ENCODE peak calls at places on chromosome 11, in four cellular contexts. J is CD8-positive, alpha-beta T cell; B is uterus; V is SK-N-SH. F is an unnamed sample.

GRCh38 chr11:78170413-78170812 is 18.0 kb downstream of the KCTD21 start:
- DNase-seq in J (no peak), B (no peak), V (no peak), F (no peak)

GRCh38 chr11:78535027-78535426 is 39.6 kb downstream of the NARS2 start:
- DNase-seq in J (no peak), B (no peak), V (no peak), F (no peak)

GRCh38 chr11:15972838-15973237 is 383.5 kb downstream of the SOX6 start:
- DNase-seq in J (no peak), B (no peak), V (no peak), F (no peak)

GRCh38 chr11:69535928-69536327 is 54.5 kb downstream of the LINC01488 start:
- DNase-seq in J (no peak), B (no peak), V (no peak), F (no peak)

GRCh38 chr11:19714387-19715363 is 2.0 kb downstream of the NAV2 start:
- DNase-seq in J (no peak), B (peak; percentile 41), V (peak; percentile 76), F (no peak)

GRCh38 chr11:130170345-130170744 is 10.8 kb downstream of the ST14 start:
- DNase-seq in J (no peak), B (no peak), V (no peak), F (no peak)

GRCh38 chr11:100403817-100404216 is 283.3 kb upstream of the ARHGAP42 start:
- DNase-seq in J (no peak), B (no peak), V (no peak), F (no peak)

GRCh38 chr11:74319139-74319538 is 7.7 kb upstream of the P4HA3 start:
- DNase-seq in J (no peak), B (no peak), V (no peak), F (no peak)

GRCh38 chr11:11034476-11034875 is 176.6 kb upstream of the ZBED5 start:
- DNase-seq in J (no peak), B (no peak), V (no peak), F (no peak)

GRCh38 chr11:33996498-33997454 is 54.8 kb upstream of the CAPRIN1 start:
- DNase-seq in J (peak; percentile 59), B (peak; percentile 62), V (peak; percentile 80), F (peak; percentile 69)

GRCh38 chr11:134052988-134053945 is 15.6 kb upstream of the JAM3 start:
- DNase-seq in J (no peak), B (no peak), V (no peak), F (no peak)

GRCh38 chr11:118524356-118524755 is 2.9 kb upstream of the TTC36 start:
- DNase-seq in J (no peak), B (no peak), V (no peak), F (no peak)

GRCh38 chr11:118526688-118527087 is 586 bp upstream of the TTC36 start:
- DNase-seq in J (no peak), B (no peak), V (no peak), F (no peak)

GRCh38 chr11:118522571-118523072 is 4.7 kb upstream of the TTC36 start:
- DNase-seq in J (no peak), B (no peak), V (peak; percentile 52), F (no peak)

GRCh38 chr11:118527109-118527508 is at the start of gene TTC36:
- DNase-seq in J (no peak), B (no peak), V (no peak), F (no peak)

DNA sequence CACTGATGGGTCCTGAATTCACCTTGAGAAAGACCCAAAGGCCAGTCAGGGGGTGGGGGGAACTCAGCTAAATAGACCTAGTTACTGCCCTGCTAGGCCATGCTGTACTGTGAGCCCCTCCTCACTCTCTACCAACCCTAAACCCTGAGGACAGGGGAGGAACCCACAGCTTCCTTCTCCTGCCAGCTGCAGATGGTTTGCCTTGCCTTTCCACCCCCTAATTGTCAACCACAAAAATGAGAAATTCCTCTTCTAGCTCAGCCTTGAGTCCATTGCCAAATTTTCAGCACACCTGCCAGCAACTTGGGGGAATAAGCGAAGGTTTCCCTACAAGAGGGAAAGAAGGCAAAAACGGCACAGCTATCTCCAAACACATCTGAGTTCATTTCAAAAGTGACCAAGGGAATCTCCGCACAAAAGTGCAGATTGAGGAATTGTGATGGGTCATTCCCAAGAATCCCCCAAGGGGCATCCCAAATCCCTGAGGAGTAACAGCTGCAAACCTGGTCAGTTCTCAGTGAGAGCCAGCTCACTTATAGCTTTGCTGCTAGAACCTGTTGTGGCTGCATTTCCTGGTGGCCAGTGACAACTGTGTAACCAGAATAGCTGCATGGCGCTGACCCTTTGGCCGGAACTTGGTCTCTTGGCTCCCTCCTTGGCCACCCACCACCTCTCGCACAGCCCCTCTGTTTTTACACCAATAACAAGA is 2.4 kb upstream of the TTC36 start:
- DNase-seq in J (no peak), B (no peak), V (no peak), F (no peak)
- TF ChIP-seq CTCF in J (no peak), B (no peak), V (no peak), F (no peak)

DNA sequence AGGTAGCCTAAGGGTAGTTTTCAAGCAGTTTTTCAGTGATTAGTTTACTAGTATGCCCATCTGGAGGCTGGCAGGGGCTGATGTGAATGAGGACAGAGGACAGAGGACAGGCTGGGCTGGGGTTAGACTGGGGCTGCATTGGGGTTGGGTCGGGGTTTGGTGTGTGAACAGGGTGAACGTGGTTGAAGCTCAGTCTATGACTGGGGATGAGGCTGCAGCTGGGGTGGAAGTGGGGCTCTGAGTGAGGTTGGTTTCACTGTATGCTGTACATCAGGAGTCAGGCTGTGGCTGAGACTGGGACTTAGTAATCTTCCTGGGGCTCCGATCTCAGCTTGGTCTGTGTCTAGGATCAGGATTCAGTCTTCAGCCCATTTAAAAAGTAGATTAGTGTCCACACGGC is 451 bp downstream of the OR51E1 start:
- DNase-seq in J (no peak), B (no peak), V (no peak), F (no peak)
- H3K27ac ChIP-seq in J (no peak overlapping the region), B (no peak overlapping the region), V (no peak overlapping the region), F (no peak overlapping the region)

DNA sequence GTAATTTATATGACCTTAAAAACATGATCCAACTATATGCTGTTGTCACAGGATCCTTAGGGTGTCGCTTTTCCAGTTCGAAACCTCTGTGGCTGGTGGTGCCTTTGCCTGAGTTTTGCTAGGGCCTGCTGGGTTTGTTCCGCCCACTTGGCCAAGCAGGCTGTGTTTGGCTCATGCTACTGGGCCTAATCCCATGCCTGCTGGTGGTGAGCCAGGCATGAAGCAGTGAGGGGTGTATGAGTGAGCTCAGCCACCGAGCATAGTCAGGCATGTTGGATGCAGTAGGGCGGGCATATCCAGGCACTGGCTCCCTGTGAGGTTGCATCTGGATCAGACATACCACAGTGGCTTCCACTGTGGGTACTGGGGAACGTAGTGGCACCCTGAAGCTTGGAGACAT is 16.3 kb downstream of the NPAT start:
- DNase-seq in J (no peak), B (no peak), V (no peak), F (no peak)
- H3K9me3 ChIP-seq in J (peaks cover 5% of the 10 kb centered on the region), B (no peaks in the 10 kb centered on the region), V (peaks cover 16% of the 10 kb centered on the region), F (peaks cover 9% of the 10 kb centered on the region)

GRCh38 chr11:1041936-1042608 is 5.6 kb upstream of the MUC6 start:
- DNase-seq in J (no peak), B (no peak), V (peak; percentile 67), F (no peak)
- TF ChIP-seq CTCF in J (no peak), B (no peak), V (no peak), F (no peak)

DNA sequence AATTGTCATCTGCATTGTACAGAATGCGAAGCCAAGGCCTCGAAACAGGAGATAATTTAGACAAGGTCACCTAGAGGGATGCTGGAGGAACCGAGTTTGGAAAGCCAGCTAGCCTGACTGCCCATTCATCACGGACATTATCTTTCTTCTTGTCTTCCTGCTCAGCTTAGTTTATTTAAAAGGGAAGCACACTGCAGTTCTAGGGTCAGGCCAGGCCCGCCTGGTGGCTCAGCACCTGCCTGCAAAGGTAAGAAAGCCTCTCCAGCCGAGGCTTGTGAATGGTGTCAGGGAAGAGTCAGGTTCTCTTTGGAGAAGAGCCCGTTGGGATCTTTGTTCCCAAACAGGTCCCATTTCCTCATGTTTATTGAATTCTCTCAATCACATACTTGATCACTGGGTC is 246.5 kb downstream of the BLID start:
- DNase-seq in J (no peak), B (no peak), V (no peak), F (no peak)
- H3K27ac ChIP-seq in J (no peak overlapping the region), B (no peak overlapping the region), V (no peak overlapping the region), F (no peak overlapping the region)

GRCh38 chr11:3370268-3370870 is 8.6 kb downstream of the ZNF195 start:
- DNase-seq in J (no peak), B (no peak), V (no peak), F (no peak)

GRCh38 chr11:3368199-3368598 is 10.7 kb downstream of the ZNF195 start:
- DNase-seq in J (no peak), B (no peak), V (no peak), F (no peak)

GRCh38 chr11:3367221-3367620 is 11.7 kb downstream of the ZNF195 start:
- DNase-seq in J (no peak), B (no peak), V (no peak), F (no peak)

GRCh38 chr11:3369366-3369765 is 9.6 kb downstream of the ZNF195 start:
- DNase-seq in J (no peak), B (no peak), V (no peak), F (no peak)
- H3K9me3 ChIP-seq in J (peaks cover 3% of the 10 kb centered on the region), B (no peaks in the 10 kb centered on the region), V (peaks cover 17% of the 10 kb centered on the region), F (peaks cover 36% of the 10 kb centered on the region)

GRCh38 chr11:57335343-57336110 is at the start of gene SSRP1:
- DNase-seq in J (peak; percentile 76), B (peak; percentile 86), V (peak; percentile 95), F (peak; percentile 77)
- TF ChIP-seq CTCF in J (no peak), B (no peak), V (no peak), F (no peak)

F was measured in CD4-positive, alpha-beta T cell.